ENCODE peak calls at places on chromosome 14, in five cellular contexts. One of them, this sample, is unnamed.

GRCh38 chr14:64811676-64812075 is 68.0 kb downstream of the SPTB start:
- DNase-seq in gastrocnemius medialis: no peak
- DNase-seq in astrocyte of the cerebellum: no peak
- DNase-seq in SK-N-SH: no peak
- DNase-seq in DND-41: no peak
- DNase-seq in this sample: no peak

GRCh38 chr14:76502638-76503037 is 126.7 kb downstream of the ESRRB start:
- DNase-seq in gastrocnemius medialis: no peak
- DNase-seq in DND-41: no peak
- DNase-seq in astrocyte of the cerebellum: no peak
- DNase-seq in SK-N-SH: no peak
- DNase-seq in this sample: no peak

GRCh38 chr14:56875104-56875675 is 64.9 kb upstream of the OTX2 start:
- DNase-seq in astrocyte of the cerebellum: no peak
- DNase-seq in SK-N-SH: no peak
- DNase-seq in gastrocnemius medialis: no peak
- DNase-seq in DND-41: no peak
- DNase-seq in this sample: no peak

GRCh38 chr14:90428676-90429075 is 31.8 kb downstream of the CALM1 start:
- DNase-seq in astrocyte of the cerebellum: no peak
- DNase-seq in gastrocnemius medialis: no peak
- DNase-seq in DND-41: no peak
- DNase-seq in SK-N-SH: no peak
- DNase-seq in this sample: no peak

GRCh38 chr14:31990959-31991541 is 86.1 kb upstream of the ARHGAP5 start:
- DNase-seq in astrocyte of the cerebellum: no peak
- DNase-seq in gastrocnemius medialis: no peak
- DNase-seq in DND-41: no peak
- DNase-seq in SK-N-SH: no peak
- DNase-seq in this sample: peak; percentile 70

GRCh38 chr14:58662759-58663158 is 25.0 kb downstream of the DACT1 start:
- DNase-seq in DND-41: no peak
- DNase-seq in SK-N-SH: no peak
- DNase-seq in gastrocnemius medialis: no peak
- DNase-seq in astrocyte of the cerebellum: no peak
- DNase-seq in this sample: no peak

GRCh38 chr14:93974833-93975232 is 1.5 kb downstream of the ASB2 start:
- DNase-seq in gastrocnemius medialis: peak; percentile 98
- DNase-seq in DND-41: no peak
- DNase-seq in astrocyte of the cerebellum: no peak
- DNase-seq in SK-N-SH: no peak
- DNase-seq in this sample: no peak

GRCh38 chr14:44204061-44204815 is 302.8 kb downstream of the FSCB start:
- DNase-seq in SK-N-SH: no peak
- DNase-seq in astrocyte of the cerebellum: no peak
- DNase-seq in gastrocnemius medialis: no peak
- DNase-seq in DND-41: no peak
- DNase-seq in this sample: no peak

GRCh38 chr14:76784266-76784874 is 23.1 kb downstream of the VASH1 start:
- DNase-seq in gastrocnemius medialis: no peak
- DNase-seq in SK-N-SH: no peak
- DNase-seq in astrocyte of the cerebellum: no peak
- DNase-seq in DND-41: no peak
- DNase-seq in this sample: no peak

GRCh38 chr14:98782062-98782461 is 489.9 kb downstream of the BCL11B start:
- DNase-seq in SK-N-SH: no peak
- DNase-seq in gastrocnemius medialis: no peak
- DNase-seq in DND-41: no peak
- DNase-seq in astrocyte of the cerebellum: no peak
- DNase-seq in this sample: no peak

GRCh38 chr14:55271572-55272414 is 572 bp downstream of the FBXO34 start:
- DNase-seq in astrocyte of the cerebellum: peak; percentile 37
- DNase-seq in gastrocnemius medialis: peak; percentile 83
- DNase-seq in DND-41: peak; percentile 65
- DNase-seq in SK-N-SH: peak; percentile 91
- DNase-seq in this sample: peak; percentile 81

GRCh38 chr14:31205681-31206535 is 1.7 kb downstream of the HECTD1 start:
- DNase-seq in SK-N-SH: peak; percentile 21
- DNase-seq in DND-41: no peak
- DNase-seq in gastrocnemius medialis: no peak
- DNase-seq in astrocyte of the cerebellum: no peak
- DNase-seq in this sample: peak; percentile 90

GRCh38 chr14:51963164-51963733 is 26.1 kb upstream of the RTRAF start:
- DNase-seq in gastrocnemius medialis: no peak
- DNase-seq in DND-41: no peak
- DNase-seq in SK-N-SH: no peak
- DNase-seq in astrocyte of the cerebellum: no peak
- DNase-seq in this sample: no peak

GRCh38 chr14:103142031-103142430 is 18.8 kb downstream of the TNFAIP2 start:
- DNase-seq in DND-41: no peak
- DNase-seq in gastrocnemius medialis: no peak
- DNase-seq in SK-N-SH: no peak
- DNase-seq in astrocyte of the cerebellum: no peak
- DNase-seq in this sample: no peak

GRCh38 chr14:64092338-64092737 is 201.8 kb downstream of the ESR2 start:
- DNase-seq in SK-N-SH: no peak
- DNase-seq in DND-41: no peak
- DNase-seq in gastrocnemius medialis: no peak
- DNase-seq in astrocyte of the cerebellum: no peak
- DNase-seq in this sample: no peak

GRCh38 chr14:22570132-22570949 is 18.7 kb downstream of the DAD1 start:
- DNase-seq in astrocyte of the cerebellum: peak; percentile 89
- DNase-seq in gastrocnemius medialis: peak; percentile 56
- DNase-seq in SK-N-SH: peak; percentile 71
- DNase-seq in DND-41: peak; percentile 79
- DNase-seq in this sample: peak; percentile 83
- H3K4me3 ChIP-seq in astrocyte of the cerebellum: no peak overlapping the region
- H3K4me3 ChIP-seq in gastrocnemius medialis: no peak overlapping the region
- H3K4me3 ChIP-seq in SK-N-SH: no peak overlapping the region
- H3K4me3 ChIP-seq in DND-41: no peak overlapping the region
- H3K4me3 ChIP-seq in this sample: no peak overlapping the region

GRCh38 chr14:97143456-97143855 is 346.3 kb downstream of the VRK1 start:
- DNase-seq in astrocyte of the cerebellum: no peak
- DNase-seq in gastrocnemius medialis: no peak
- DNase-seq in SK-N-SH: no peak
- DNase-seq in DND-41: no peak
- DNase-seq in this sample: no peak

GRCh38 chr14:97143011-97143410 is 345.8 kb downstream of the VRK1 start:
- DNase-seq in SK-N-SH: no peak
- DNase-seq in DND-41: no peak
- DNase-seq in gastrocnemius medialis: no peak
- DNase-seq in astrocyte of the cerebellum: no peak
- DNase-seq in this sample: no peak

GRCh38 chr14:97137705-97138104 is 340.5 kb downstream of the VRK1 start:
- DNase-seq in DND-41: no peak
- DNase-seq in SK-N-SH: no peak
- DNase-seq in gastrocnemius medialis: no peak
- DNase-seq in astrocyte of the cerebellum: no peak
- DNase-seq in this sample: no peak

DNA sequence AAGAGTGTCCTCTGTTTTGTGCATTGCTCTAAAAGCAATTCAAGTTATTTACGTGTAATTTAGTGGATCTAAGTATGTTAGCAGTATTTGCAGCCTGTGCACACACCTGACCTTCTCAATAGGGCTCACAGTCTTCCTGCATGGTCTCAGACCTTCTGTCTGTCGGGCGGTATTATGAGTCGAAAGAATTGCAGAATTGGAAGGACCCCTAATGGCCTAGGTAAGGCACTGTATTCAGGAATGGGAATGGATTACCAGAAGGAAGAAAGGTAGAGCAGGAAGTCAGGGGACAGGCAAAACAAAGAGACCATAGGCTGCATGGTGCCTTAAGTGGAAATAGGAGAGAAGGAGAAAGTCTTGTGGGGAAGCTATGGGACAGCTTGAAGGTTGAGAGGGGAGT is 341.6 kb downstream of the VRK1 start:
- DNase-seq in astrocyte of the cerebellum: no peak
- DNase-seq in DND-41: no peak
- DNase-seq in gastrocnemius medialis: no peak
- DNase-seq in SK-N-SH: no peak
- DNase-seq in this sample: no peak
- TF ChIP-seq CTCF in astrocyte of the cerebellum: no peak
- TF ChIP-seq CTCF in DND-41: peak; percentile 8
- TF ChIP-seq CTCF in gastrocnemius medialis: no peak
- TF ChIP-seq CTCF in SK-N-SH: no peak
- TF ChIP-seq CTCF in this sample: no peak

DNA sequence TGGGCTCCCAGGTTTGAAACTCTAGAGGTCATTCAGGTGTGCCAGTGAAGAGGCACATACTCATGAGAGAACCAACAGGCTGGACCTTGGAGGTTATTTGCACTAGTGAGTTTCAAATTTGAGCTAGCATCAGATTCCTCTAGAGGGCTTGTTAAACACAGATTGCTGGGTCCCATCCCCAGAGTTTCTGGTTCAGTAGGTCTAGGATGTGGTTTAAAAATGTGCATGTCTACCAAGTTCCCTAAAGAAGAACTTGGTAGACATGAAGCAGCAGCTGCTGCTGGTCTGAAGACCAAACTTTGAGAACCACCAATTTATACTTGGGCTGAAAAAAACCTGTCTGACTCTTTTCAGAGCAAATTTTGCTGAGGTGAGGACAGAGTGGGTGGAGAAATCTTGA is 61.7 kb downstream of the SUSD6 start:
- DNase-seq in gastrocnemius medialis: no peak
- DNase-seq in SK-N-SH: no peak
- DNase-seq in DND-41: no peak
- DNase-seq in astrocyte of the cerebellum: no peak
- DNase-seq in this sample: no peak
- H3K4me3 ChIP-seq in gastrocnemius medialis: no peak overlapping the region
- H3K4me3 ChIP-seq in SK-N-SH: no peak overlapping the region
- H3K4me3 ChIP-seq in DND-41: no peak overlapping the region
- H3K4me3 ChIP-seq in astrocyte of the cerebellum: no peak overlapping the region
- H3K4me3 ChIP-seq in this sample: no peak overlapping the region

GRCh38 chr14:65961004-65961403 is 525.2 kb upstream of the CCDC196 start:
- DNase-seq in DND-41: peak; percentile 67
- DNase-seq in astrocyte of the cerebellum: no peak
- DNase-seq in SK-N-SH: peak; percentile 45
- DNase-seq in gastrocnemius medialis: no peak
- DNase-seq in this sample: peak; percentile 62

GRCh38 chr14:65958664-65959562 is 527.3 kb upstream of the CCDC196 start:
- DNase-seq in DND-41: no peak
- DNase-seq in astrocyte of the cerebellum: no peak
- DNase-seq in SK-N-SH: peak; percentile 49
- DNase-seq in gastrocnemius medialis: no peak
- DNase-seq in this sample: peak; percentile 45

GRCh38 chr14:65957631-65958205 is 528.5 kb upstream of the CCDC196 start:
- DNase-seq in DND-41: no peak
- DNase-seq in gastrocnemius medialis: no peak
- DNase-seq in astrocyte of the cerebellum: no peak
- DNase-seq in SK-N-SH: no peak
- DNase-seq in this sample: no peak

GRCh38 chr14:65962952-65963351 is 523.2 kb upstream of the CCDC196 start:
- DNase-seq in DND-41: no peak
- DNase-seq in gastrocnemius medialis: no peak
- DNase-seq in SK-N-SH: no peak
- DNase-seq in astrocyte of the cerebellum: no peak
- DNase-seq in this sample: no peak

GRCh38 chr14:65959563-65960024 is 526.6 kb upstream of the CCDC196 start:
- DNase-seq in astrocyte of the cerebellum: no peak
- DNase-seq in gastrocnemius medialis: no peak
- DNase-seq in SK-N-SH: no peak
- DNase-seq in DND-41: no peak
- DNase-seq in this sample: no peak
- TF ChIP-seq CTCF in astrocyte of the cerebellum: no peak
- TF ChIP-seq CTCF in gastrocnemius medialis: no peak
- TF ChIP-seq CTCF in SK-N-SH: peak; percentile 3
- TF ChIP-seq CTCF in DND-41: no peak
- TF ChIP-seq CTCF in this sample: no peak

GRCh38 chr14:69715725-69716482 is 51.0 kb upstream of the SRSF5 start:
- DNase-seq in gastrocnemius medialis: no peak
- DNase-seq in DND-41: peak; percentile 13
- DNase-seq in SK-N-SH: peak; percentile 80
- DNase-seq in astrocyte of the cerebellum: peak; percentile 71
- DNase-seq in this sample: peak; percentile 77
- H3K4me3 ChIP-seq in gastrocnemius medialis: no peak overlapping the region
- H3K4me3 ChIP-seq in DND-41: no peak overlapping the region
- H3K4me3 ChIP-seq in SK-N-SH: no peak overlapping the region
- H3K4me3 ChIP-seq in astrocyte of the cerebellum: no peak overlapping the region
- H3K4me3 ChIP-seq in this sample: no peak overlapping the region

GRCh38 chr14:85537526-85537925 is 7.6 kb downstream of the FLRT2 start:
- DNase-seq in astrocyte of the cerebellum: no peak
- DNase-seq in gastrocnemius medialis: no peak
- DNase-seq in DND-41: no peak
- DNase-seq in SK-N-SH: no peak
- DNase-seq in this sample: no peak

GRCh38 chr14:85534914-85535313 is 5.0 kb downstream of the FLRT2 start:
- DNase-seq in astrocyte of the cerebellum: no peak
- DNase-seq in SK-N-SH: no peak
- DNase-seq in DND-41: no peak
- DNase-seq in gastrocnemius medialis: no peak
- DNase-seq in this sample: peak; percentile 20

GRCh38 chr14:85536835-85537195 is 6.9 kb downstream of the FLRT2 start:
- DNase-seq in astrocyte of the cerebellum: no peak
- DNase-seq in gastrocnemius medialis: no peak
- DNase-seq in SK-N-SH: no peak
- DNase-seq in DND-41: no peak
- DNase-seq in this sample: peak; percentile 46

GRCh38 chr14:85535316-85535715 is 5.4 kb downstream of the FLRT2 start:
- DNase-seq in SK-N-SH: no peak
- DNase-seq in gastrocnemius medialis: no peak
- DNase-seq in DND-41: no peak
- DNase-seq in astrocyte of the cerebellum: no peak
- DNase-seq in this sample: no peak

DNA sequence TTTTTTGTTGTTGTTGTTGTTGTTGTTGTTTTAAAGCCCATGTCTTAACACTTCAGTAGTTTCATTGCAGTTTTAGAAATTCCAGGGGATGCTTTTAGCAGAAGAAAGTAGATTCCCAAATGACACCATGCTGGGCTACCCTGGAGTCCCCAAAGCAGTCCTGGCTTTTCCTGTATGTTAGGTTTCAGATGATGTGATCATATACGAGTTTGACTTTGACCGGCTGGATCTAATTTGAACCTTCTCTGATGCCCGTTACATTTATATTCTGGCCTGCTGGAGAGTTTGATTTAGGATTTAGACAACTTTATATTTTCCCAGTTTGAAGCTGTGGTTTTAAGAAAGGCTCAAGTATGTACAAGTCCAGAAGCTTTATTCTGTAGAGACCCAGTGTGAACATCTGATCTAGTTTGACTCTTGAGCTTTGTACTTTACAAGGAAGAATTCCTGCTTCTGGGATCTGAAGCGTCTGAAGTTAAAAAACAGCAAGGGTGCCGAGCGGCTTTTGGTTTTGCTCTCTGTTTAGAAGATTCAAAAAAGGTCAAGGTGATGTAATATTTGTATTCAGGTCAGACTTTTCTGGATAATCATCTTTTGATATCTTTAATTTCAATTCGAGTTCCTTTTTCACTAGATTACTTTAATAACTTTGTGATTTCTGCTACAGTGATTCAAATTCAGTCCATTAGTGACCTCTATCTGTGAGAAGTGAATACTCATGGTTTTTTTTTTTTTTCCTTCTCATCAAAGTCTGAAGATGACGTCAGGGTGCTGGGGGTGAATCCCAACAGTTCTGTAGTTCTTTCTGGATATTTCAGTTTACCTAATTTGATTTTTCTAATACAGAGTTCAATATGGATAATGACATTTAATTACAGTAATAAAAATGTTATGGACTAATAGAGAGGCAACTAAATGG is 6.2 kb downstream of the FLRT2 start:
- DNase-seq in SK-N-SH: peak; percentile 27
- DNase-seq in astrocyte of the cerebellum: no peak
- DNase-seq in DND-41: no peak
- DNase-seq in gastrocnemius medialis: no peak
- DNase-seq in this sample: peak; percentile 79
- TF ChIP-seq CTCF in SK-N-SH: peak; percentile 77
- TF ChIP-seq CTCF in astrocyte of the cerebellum: no peak
- TF ChIP-seq CTCF in DND-41: no peak
- TF ChIP-seq CTCF in gastrocnemius medialis: peak; percentile 13
- TF ChIP-seq CTCF in this sample: peak; percentile 49

This sample was measured in fibroblast of mammary gland.